ENCODE peak calls at places on chromosomes 1 and 21, in five cellular contexts. L, Q, U, F and T are unnamed samples.

GRCh38 chr21:45465611-45466329 is 60.8 kb downstream of the COL18A1 start:
- DNase-seq in L (no peak), Q (no peak), U (no peak), F (no peak), T (no peak)

GRCh38 chr21:25735895-25736597 is 1.3 kb downstream of the GABPA start:
- DNase-seq in L (peak), Q (no peak), U (peak), F (peak), T (no peak)

GRCh38 chr1:89615676-89616598 is 17.0 kb upstream of the LRRC8C start:
- DNase-seq in L (no peak), Q (peak), U (no peak), F (no peak), T (peak)

GRCh38 chr1:219990782-219991510 is 55.4 kb downstream of the EPRS1 start:
- DNase-seq in L (peak), Q (peak), U (peak), F (peak), T (no peak)

GRCh38 chr1:233443040-233443439 is 115.5 kb downstream of the MAP3K21 start:
- DNase-seq in L (peak), Q (no peak), U (peak), F (no peak), T (no peak)

GRCh38 chr1:9239622-9240401 is 5.2 kb downstream of the H6PD start:
- DNase-seq in L (peak), Q (no peak), U (peak), F (peak), T (peak)

GRCh38 chr1:152141971-152142584 is 16.9 kb downstream of the RPTN start:
- DNase-seq in L (peak), Q (peak), U (peak), F (peak), T (peak)

GRCh38 chr1:101081496-101082282 is 56.1 kb upstream of the DPH5 start:
- DNase-seq in L (no peak), Q (no peak), U (no peak), F (no peak), T (peak)

GRCh38 chr1:9302745-9303524 is 10.2 kb downstream of the SPSB1 start:
- DNase-seq in L (peak), Q (peak), U (peak), F (peak), T (no peak)

GRCh38 chr1:36322786-36323635 is 434 bp downstream of the EVA1B start:
- DNase-seq in L (peak), Q (no peak), U (peak), F (peak), T (peak)

GRCh38 chr1:109225248-109226077 is 11.7 kb downstream of the SARS1 start:
- DNase-seq in L (no peak), Q (no peak), U (no peak), F (no peak), T (no peak)

GRCh38 chr1:164223378-164223777 is 335.6 kb upstream of the PBX1 start:
- DNase-seq in L (no peak), Q (no peak), U (no peak), F (no peak), T (no peak)

GRCh38 chr1:181344091-181344490 is 139.2 kb upstream of the CACNA1E start:
- DNase-seq in L (no peak), Q (no peak), U (no peak), F (no peak), T (no peak)

GRCh38 chr21:35400233-35400939 is 351.3 kb upstream of the RUNX1 start:
- DNase-seq in L (peak), Q (peak), U (peak), F (peak), T (peak)

GRCh38 chr1:154682252-154682651 is 74.3 kb upstream of the ADAR start:
- DNase-seq in L (no peak), Q (no peak), U (no peak), F (no peak), T (no peak)

GRCh38 chr1:154689063-154689462 is 81.1 kb upstream of the ADAR start:
- DNase-seq in L (peak), Q (no peak), U (peak), F (no peak), T (no peak)

GRCh38 chr1:154683820-154684219 is 75.8 kb upstream of the ADAR start:
- DNase-seq in L (no peak), Q (no peak), U (no peak), F (no peak), T (no peak)

DNA sequence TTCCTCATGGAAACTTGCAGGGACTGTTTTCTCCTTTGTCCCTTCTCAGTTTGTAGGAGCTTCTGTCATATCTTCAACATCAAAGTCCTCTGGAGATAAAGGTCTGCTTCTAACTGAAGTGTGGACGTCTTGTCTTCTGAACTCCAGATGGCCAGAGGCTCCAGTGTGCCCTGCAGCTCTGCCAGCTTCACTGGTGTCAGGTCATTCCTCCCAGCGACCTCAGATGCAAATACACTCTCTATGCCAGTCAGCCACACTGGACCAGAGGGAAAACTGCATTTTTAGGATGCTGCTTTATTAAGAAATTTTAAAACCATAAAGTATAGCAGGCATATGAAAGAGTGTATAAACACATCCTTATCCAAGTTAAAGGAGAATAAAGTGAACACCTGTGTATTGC is 78.5 kb upstream of the ADAR start:
- DNase-seq in L (no peak), Q (no peak), U (no peak), F (no peak), T (no peak)
- H2AFZ ChIP-seq in L (no peak), Q (no peak), U (no peak), F (no peak), T (no peak)

DNA sequence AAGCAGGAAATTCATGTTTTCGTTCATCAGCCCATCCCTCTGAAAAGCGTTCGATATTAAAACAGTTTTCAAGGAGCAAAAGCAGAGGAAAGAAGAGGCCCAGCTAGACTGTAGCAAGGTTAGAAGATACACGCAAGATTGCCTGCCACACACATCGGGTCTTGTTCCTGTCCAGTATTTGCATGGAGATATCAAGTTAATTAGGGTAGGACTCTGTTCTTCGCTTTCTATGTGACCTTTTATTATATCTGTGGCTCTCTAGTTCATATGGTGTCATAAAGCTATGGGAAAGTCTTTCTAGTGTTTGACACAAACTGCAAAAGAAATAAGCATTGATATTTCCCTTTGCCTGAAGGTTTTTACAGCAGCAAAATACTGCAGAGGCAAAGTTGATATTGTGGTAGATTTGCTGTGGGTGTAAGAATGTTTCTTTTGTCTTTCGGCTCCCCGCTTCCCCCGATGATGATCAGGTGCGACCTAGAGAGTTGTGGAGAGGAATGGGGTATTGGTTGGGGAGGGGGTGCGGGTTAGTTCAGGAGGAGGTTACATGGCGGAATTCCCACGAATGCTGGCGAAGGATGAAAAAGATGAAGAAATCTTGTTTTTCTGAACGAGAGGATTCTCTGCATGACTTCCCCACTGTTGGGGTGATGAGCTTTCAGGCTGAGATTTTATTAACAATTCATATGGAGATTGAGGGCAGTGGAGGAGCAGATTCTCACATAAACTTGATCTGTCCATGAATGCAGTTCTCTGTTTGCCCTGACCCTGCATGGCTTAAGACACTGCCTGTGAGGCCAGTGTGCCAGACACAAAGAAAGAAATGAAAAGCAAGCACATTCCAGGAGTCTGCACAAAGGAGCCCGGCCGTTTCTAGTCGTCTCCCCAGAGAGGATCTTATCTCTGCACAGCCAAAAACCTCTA is 550.1 kb downstream of the USP25 start:
- DNase-seq in L (peak), Q (no peak), U (peak), F (peak), T (no peak)
- H3K27ac ChIP-seq in L (no peak), Q (no peak), U (peak), F (no peak), T (no peak)

DNA sequence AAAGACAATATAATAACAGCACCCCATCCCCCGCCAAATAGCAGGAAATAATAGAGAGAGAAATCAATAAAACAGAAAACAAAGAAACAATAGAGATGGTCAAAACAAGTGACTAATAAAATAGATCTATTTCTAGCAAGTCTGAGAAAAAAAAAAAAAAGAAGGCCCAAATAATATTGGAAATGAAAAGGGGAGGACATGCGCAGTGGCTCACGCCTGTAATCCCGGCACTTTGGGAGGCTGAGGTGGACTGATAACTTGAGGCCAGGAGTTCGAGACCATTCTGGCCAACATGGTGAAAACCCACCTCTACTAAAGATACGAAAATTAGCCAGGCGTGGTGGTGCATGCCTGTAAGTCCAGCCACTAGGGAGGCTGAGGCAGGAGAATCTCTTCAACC is 18.5 kb upstream of the HCRTR1 start:
- DNase-seq in L (no peak), Q (no peak), U (no peak), F (no peak), T (no peak)
- TF ChIP-seq CTCF in L (no peak), Q (no peak), U (no peak), F (no peak), T (no peak)

DNA sequence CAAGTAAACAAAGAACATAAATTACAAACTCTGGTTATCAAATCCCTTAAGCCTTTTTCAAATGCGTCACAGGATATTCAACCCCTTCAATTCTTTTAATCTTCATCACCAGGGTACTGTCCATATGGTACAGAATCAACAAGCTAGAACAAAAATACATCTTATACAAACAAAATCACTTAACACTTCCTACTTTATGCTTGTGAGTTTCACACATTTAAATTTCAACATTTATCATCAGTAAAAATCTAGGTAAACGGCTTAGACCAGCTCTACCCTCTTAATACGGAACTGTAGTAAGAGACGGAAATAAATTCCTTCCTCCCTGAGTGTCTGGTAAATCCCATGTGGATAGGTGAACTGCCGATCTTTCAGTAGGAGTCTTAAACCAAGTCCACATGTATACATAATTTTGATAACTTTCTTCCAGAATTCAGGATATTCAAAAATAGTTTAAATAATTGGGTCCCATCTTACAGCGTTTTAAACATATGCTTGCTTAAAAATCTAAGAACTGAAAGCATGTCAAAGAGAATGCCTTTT is 1.0 kb downstream of the CCDC181 start:
- DNase-seq in L (peak), Q (no peak), U (no peak), F (no peak), T (no peak)
- H2AFZ ChIP-seq in L (no peak), Q (no peak), U (peak), F (no peak), T (peak)

DNA sequence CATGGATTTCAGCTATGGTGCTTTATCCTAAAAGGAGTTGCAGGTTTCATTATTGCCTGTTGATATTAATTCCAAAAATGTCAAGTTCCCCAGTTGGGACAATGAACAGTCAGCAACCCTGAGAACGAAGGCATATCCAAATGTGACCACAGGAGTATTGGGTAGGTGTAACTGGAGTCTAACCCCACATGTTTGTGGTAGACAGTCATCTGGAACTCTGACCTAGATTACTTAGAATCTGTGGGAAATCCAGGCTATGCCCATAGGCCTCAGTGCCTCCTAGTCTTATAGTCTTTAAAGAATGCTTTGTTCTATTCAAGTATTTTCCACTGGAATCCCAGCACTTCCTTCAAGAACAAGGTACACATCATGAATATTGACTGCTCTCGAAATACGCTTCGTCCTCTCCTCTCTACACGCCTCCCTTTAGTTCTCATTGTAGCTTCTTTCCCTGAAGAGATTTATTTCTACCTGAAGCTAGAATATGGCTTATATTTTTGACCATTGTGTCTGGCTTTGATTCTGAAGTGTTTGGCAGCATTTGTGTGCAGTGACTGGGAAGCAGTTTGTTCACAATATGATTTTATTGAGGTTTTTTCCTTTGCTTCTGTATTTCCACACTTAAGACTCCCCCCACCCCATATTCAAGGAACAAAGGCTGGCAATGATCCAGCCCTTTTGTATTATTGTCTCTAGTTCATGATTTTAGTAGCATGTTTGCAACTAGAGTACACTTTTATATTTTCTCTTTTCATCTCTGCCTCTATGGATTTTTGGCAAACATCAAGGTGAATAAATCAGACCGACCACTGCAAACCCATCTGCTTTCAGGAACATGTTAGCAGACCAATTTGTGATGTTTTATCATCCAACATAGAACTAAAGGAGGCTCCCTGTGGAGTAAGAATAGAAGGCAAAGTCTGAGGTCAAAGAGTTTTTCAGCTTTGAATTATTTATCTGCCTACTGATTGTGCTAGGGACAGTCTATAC is 178.6 kb downstream of the GPR52 start:
- DNase-seq in L (peak), Q (peak), U (peak), F (peak), T (no peak)
- H3K27ac ChIP-seq in L (no peak), Q (no peak), U (peak), F (no peak), T (no peak)

GRCh38 chr1:232046531-232047283 is 420.1 kb downstream of the DISC1 start:
- DNase-seq in L (no peak), Q (no peak), U (no peak), F (no peak), T (no peak)

GRCh38 chr1:232048481-232048880 is 421.9 kb downstream of the DISC1 start:
- DNase-seq in L (no peak), Q (no peak), U (no peak), F (no peak), T (no peak)

GRCh38 chr1:232049335-232049734 is 422.7 kb downstream of the DISC1 start:
- DNase-seq in L (no peak), Q (no peak), U (no peak), F (no peak), T (no peak)

GRCh38 chr1:232045571-232045970 is 419.0 kb downstream of the DISC1 start:
- DNase-seq in L (no peak), Q (no peak), U (no peak), F (no peak), T (no peak)

GRCh38 chr1:232047473-232047872 is 420.9 kb downstream of the DISC1 start:
- DNase-seq in L (no peak), Q (peak), U (no peak), F (no peak), T (no peak)
- TF ChIP-seq CTCF in L (no peak), Q (peak), U (peak), F (no peak), T (peak)

GRCh38 chr1:84883286-84883685 is 9.7 kb downstream of the LPAR3 start:
- DNase-seq in L (no peak), Q (no peak), U (no peak), F (peak), T (no peak)
- H2AFZ ChIP-seq in L (no peak), Q (no peak), U (no peak), F (peak), T (no peak)